ENCODE peak calls at places on chromosomes 13 and 19, in eight cellular contexts. B is tibial nerve; X is NCI-H1417; R is heart left ventricle; D is C1 segment of cervical spinal cord; N is pancreas; Z is natural killer cell treated with Interleukin-12 subunit alpha and Interleukin-12 subunit beta and Interleukin-15 and Interleukin-18, amount 100 ng/mL, for 72 hours; U is NCI-H1105 treated with DMSO at 0.1 percent for 48 hours. T is an unnamed sample.

GRCh38 chr13:106354961-106355360 is 180.5 kb downstream of the EFNB2 start:
- DNase-seq in B (no peak), X (peak), R (no peak), D (no peak), N (no peak), Z (no peak), U (no peak), T (no peak)

GRCh38 chr13:112132142-112132541 is 65.2 kb downstream of the SOX1 start:
- DNase-seq in B (no peak), X (no peak), R (no peak), D (no peak), N (no peak), Z (no peak), U (peak), T (no peak)

GRCh38 chr19:12924621-12925310 is 5.7 kb upstream of the SYCE2 start:
- DNase-seq in B (no peak), X (no peak), R (no peak), D (no peak), N (no peak), Z (no peak), U (no peak), T (no peak)

GRCh38 chr19:48814895-48815294 is 4.1 kb upstream of the BCAT2 start:
- DNase-seq in B (no peak), X (no peak), R (no peak), D (no peak), N (no peak), Z (no peak), U (no peak), T (no peak)

GRCh38 chr13:112207124-112207523 is 140.2 kb downstream of the SOX1 start:
- DNase-seq in B (no peak), X (no peak), R (no peak), D (no peak), N (no peak), Z (no peak), U (no peak), T (no peak)

GRCh38 chr13:113448885-113449692 is 4.2 kb downstream of the ADPRHL1 start:
- DNase-seq in B (peak), X (peak), R (no peak), D (no peak), N (peak), Z (no peak), U (peak), T (no peak)

GRCh38 chr13:44223785-44224432 is 149.7 kb upstream of the SERP2 start:
- DNase-seq in B (no peak), X (no peak), R (no peak), D (no peak), N (no peak), Z (no peak), U (no peak), T (no peak)

GRCh38 chr13:104085611-104086010 is 1019.4 kb upstream of the SLC10A2 start:
- DNase-seq in B (no peak), X (no peak), R (no peak), D (no peak), N (no peak), Z (no peak), U (no peak), T (no peak)

GRCh38 chr13:35475960-35476943 is at the start of gene MAB21L1:
- DNase-seq in B (peak), X (peak), R (peak), D (no peak), N (no peak), Z (no peak), U (peak), T (peak)

GRCh38 chr13:20395061-20395916 is 130.4 kb downstream of the CRYL1 start:
- DNase-seq in B (no peak), X (no peak), R (no peak), D (no peak), N (no peak), Z (no peak), U (no peak), T (no peak)

GRCh38 chr19:1585243-1585580 is 7.5 kb downstream of the MBD3 start:
- DNase-seq in B (no peak), X (no peak), R (no peak), D (no peak), N (no peak), Z (no peak), U (no peak), T (no peak)